ENCODE peak calls at places on chromosome X, in nine cellular contexts. O is uterus, J is fibroblast of lung, Y is OCI-LY7, S is heart left ventricle, G is dorsolateral prefrontal cortex, D is mammary epithelial cell, L is fibroblast of pulmonary artery, M is psoas muscle. A is an unnamed sample.

GRCh38 chrX:8036914-8037313 is 109.7 kb upstream of the PNPLA4 start:
- DNase-seq in O (no peak), J (no peak), Y (no peak), S (no peak), G (no peak), D (no peak), L (no peak), M (no peak), A (no peak)

GRCh38 chrX:132809581-132809980 is 148.8 kb downstream of the HS6ST2 start:
- DNase-seq in O (no peak), J (no peak), Y (no peak), S (no peak), G (no peak), D (no peak), L (no peak), M (no peak), A (no peak)

GRCh38 chrX:45900751-45901150 is 644.5 kb downstream of the ZNF674 start:
- DNase-seq in O (no peak), J (peak; percentile 39), Y (no peak), S (no peak), G (no peak), D (no peak), L (peak; percentile 49), M (no peak), A (peak; percentile 20)

GRCh38 chrX:47751670-47752069 is 85.0 kb upstream of the ZNF81 start:
- DNase-seq in O (no peak), J (peak; percentile 2), Y (peak; percentile 18), S (no peak), G (no peak), D (peak; percentile 26), L (peak; percentile 40), M (no peak), A (no peak)

GRCh38 chrX:78098108-78098507 is 5.9 kb upstream of the PGK1 start:
- DNase-seq in O (no peak), J (no peak), Y (no peak), S (no peak), G (no peak), D (no peak), L (no peak), M (no peak), A (no peak)

GRCh38 chrX:100289159-100289558 is 120.9 kb downstream of the PCDH19 start:
- DNase-seq in O (no peak), J (no peak), Y (no peak), S (no peak), G (no peak), D (no peak), L (no peak), M (no peak), A (no peak)

GRCh38 chrX:110786486-110786885 is 9.1 kb downstream of the CHRDL1 start:
- DNase-seq in O (no peak), J (peak; percentile 92), Y (no peak), S (no peak), G (no peak), D (no peak), L (no peak), M (no peak), A (peak; percentile 16)

GRCh38 chrX:154298312-154298711 is 2.7 kb downstream of the TKTL1 start:
- DNase-seq in O (no peak), J (no peak), Y (peak; percentile 37), S (no peak), G (no peak), D (peak; percentile 6), L (no peak), M (no peak), A (no peak)

GRCh38 chrX:53088136-53088974 is 5.6 kb upstream of the KANTR start:
- DNase-seq in O (peak; percentile 92), J (peak; percentile 85), Y (no peak), S (peak; percentile 82), G (peak; percentile 83), D (peak; percentile 80), L (peak; percentile 86), M (peak; percentile 83), A (peak; percentile 62)

GRCh38 chrX:11787564-11787963 is 29.5 kb downstream of the MSL3 start:
- DNase-seq in O (peak; percentile 67), J (peak; percentile 38), Y (peak; percentile 15), S (peak; percentile 39), G (peak; percentile 72), D (no peak), L (peak; percentile 68), M (peak; percentile 64), A (peak; percentile 5)

GRCh38 chrX:133948895-133949294 is 36.5 kb downstream of the GPC3 start:
- DNase-seq in O (no peak), J (no peak), Y (no peak), S (no peak), G (no peak), D (no peak), L (no peak), M (no peak), A (no peak)

GRCh38 chrX:73214366-73215094 is at the start of gene NAP1L2:
- DNase-seq in O (peak; percentile 45), J (peak; percentile 54), Y (no peak), S (peak; percentile 38), G (peak; percentile 64), D (peak; percentile 62), L (peak; percentile 4), M (peak; percentile 17), A (peak; percentile 6)

GRCh38 chrX:994780-995179 is 217.7 kb downstream of the CRLF2 start:
- DNase-seq in O (no peak), J (no peak), Y (no peak), S (no peak), G (no peak), D (no peak), L (no peak), M (no peak), A (no peak)

DNA sequence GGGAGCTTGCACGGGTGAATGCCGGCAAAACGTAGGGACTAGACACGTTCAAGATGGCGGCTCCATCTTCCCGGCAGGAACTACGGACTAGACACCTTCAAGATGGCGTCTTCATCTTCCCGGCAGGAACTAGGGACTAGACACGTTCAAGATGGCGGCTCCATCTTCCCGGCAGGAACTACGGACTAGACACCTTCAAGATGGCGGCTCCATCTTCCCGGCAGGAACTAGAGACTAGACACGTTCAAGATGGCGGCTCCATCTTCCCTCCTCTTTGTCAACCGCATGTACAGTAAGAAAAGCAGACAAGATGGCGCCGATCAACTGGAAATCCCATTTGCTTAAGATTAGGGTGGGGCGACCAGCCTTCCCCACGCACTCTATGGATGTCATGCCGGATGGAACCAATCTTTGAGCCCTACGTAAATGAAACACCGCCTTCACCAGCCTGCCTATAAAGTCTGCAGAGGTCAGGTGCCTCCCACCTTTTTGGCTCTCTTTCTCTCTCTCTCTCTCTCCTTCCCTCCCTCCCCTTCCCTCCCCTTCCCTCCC is 222.4 kb downstream of the CRLF2 start:
- DNase-seq in O (peak; percentile 95), J (peak; percentile 95), Y (no peak), S (peak; percentile 47), G (peak; percentile 85), D (peak; percentile 89), L (peak; percentile 68), M (peak; percentile 78), A (peak; percentile 83)
- H3K4me3 ChIP-seq in O (peak overlapping the region; percentile 9), J (no peak overlapping the region), Y (no peak overlapping the region), S (peak overlapping the region; percentile 24), G (peak overlapping the region; percentile 54), D (peak overlapping the region; percentile 19), L (no peak overlapping the region), M (peak overlapping the region; percentile 64), A (peak overlapping the region; percentile 26)

DNA sequence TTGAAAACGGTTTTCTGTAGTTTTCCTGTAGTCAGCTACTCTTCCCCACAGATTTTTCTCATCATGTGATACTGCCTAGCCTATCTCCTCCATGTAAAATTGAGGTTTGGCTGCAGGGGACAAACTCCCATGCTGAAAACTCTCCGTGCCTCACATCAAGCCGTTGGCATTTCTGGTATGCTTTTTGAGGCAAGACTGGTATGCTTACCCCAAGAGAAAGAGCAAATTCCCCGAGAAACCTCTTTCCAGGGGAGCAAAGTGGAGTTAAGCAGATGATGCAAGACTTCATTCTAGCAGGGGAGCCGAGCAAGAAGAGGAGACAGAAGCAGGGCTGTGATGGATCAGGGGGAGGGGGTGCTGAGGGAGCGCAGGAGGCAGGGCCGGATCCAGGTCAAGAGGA is 4.8 kb downstream of the SOWAHD start:
- DNase-seq in O (no peak), J (peak; percentile 90), Y (no peak), S (no peak), G (no peak), D (peak; percentile 13), L (peak; percentile 64), M (no peak), A (peak; percentile 47)
- H3K4me3 ChIP-seq in O (no peak overlapping the region), J (no peak overlapping the region), Y (no peak overlapping the region), S (no peak overlapping the region), G (no peak overlapping the region), D (no peak overlapping the region), L (no peak overlapping the region), M (no peak overlapping the region), A (no peak overlapping the region)

DNA sequence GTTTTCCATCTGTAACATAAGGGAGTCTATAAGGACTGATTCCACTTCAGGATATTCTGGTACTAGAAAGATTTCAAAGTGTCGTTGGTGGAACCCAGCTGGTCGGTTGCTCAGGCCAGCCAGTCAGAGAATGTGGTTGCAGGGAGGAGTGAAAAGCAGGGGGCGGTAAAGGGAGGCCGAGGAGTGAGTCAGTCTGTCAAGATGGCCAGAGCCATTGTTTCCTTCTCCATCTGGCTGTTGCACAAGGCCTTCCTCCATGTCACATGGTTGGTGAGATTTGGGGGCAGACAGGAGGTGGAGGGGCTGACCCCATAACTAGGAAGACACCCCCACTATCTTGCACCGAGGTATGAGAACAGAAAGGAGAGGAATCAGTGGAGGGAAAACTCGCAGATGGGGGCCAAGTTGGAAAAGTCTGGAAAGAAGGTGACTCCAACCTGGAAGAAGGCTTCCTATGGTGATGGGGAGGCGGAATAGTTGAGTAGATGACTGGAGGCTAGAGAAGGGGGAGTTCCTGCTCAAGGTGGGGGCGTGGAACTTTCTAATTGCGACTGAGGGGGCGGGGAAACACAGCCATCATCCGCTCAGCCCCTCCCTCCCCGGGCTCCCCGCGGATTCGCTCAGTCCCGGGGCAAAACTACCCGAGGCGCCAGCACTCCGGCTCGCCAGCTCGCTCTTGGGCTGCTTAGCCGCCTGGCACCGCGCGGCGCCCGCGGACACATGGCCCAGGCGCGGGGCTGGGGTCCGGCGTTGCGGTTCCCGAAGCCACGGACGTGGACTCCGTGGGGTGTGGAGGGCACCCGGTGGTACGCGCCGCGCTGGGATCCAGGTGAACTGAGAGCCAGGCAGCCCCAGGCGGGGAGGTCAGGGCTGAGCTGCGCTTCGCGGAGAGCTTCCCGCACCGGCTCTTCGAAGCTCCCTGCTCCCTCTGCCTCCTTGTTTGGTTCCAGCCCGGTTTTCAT is 38.5 kb downstream of the STARD8 start:
- DNase-seq in O (peak; percentile 63), J (peak; percentile 63), Y (no peak), S (peak; percentile 54), G (no peak), D (peak; percentile 10), L (peak; percentile 91), M (peak; percentile 41), A (no peak)
- H3K4me3 ChIP-seq in O (no peak overlapping the region), J (peak overlapping the region; percentile 56), Y (no peak overlapping the region), S (peak overlapping the region; percentile 56), G (peak overlapping the region; percentile 57), D (no peak overlapping the region), L (peak overlapping the region; percentile 49), M (peak overlapping the region; percentile 65), A (peak overlapping the region; percentile 40)

DNA sequence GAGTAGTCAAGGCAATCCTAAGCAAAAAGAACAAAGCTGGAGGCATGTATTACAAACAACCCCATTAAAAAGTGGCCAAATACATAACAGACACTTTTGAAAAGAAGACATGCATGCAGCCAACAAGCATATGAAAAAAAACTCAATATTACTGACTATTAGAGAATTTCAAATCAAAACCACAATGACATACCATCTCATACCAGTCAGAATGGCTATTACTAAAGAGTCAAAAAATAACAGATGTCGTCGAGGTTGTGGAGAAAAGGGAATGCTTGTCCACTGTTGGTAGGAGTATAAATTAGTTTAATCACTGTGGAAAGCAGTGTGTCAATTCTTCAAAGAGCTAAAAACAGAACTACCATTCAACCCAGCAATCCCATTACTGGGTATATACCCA is 604.6 kb upstream of the GRIA3 start:
- DNase-seq in O (no peak), J (peak; percentile 80), Y (no peak), S (no peak), G (no peak), D (peak; percentile 55), L (no peak), M (no peak), A (no peak)
- H3K4me3 ChIP-seq in O (no peak overlapping the region), J (no peak overlapping the region), Y (no peak overlapping the region), S (no peak overlapping the region), G (no peak overlapping the region), D (no peak overlapping the region), L (no peak overlapping the region), M (no peak overlapping the region), A (no peak overlapping the region)